ENCODE peak calls at places on chromosomes 3 and 15, in seven cellular contexts. P, M, K, U, J, Q and Y are unnamed samples.

GRCh38 chr3:42713747-42714146 is 11.1 kb upstream of the HHATL start:
- DNase-seq in M (no peak), J (no peak), P (no peak), U (no peak), K (no peak), Q (no peak), Y (no peak)

GRCh38 chr3:64440498-64440897 is 215.2 kb upstream of the PRICKLE2 start:
- DNase-seq in Q (peak; percentile 24), J (no peak), U (no peak), K (no peak), M (no peak), P (peak; percentile 83), Y (peak; percentile 42)

GRCh38 chr15:35496585-35496984 is 49.4 kb downstream of the DPH6 start:
- DNase-seq in Q (no peak), K (no peak), P (no peak), J (no peak), U (no peak), M (peak; percentile 7), Y (no peak)

GRCh38 chr3:89098964-89099585 is 8.3 kb upstream of the EPHA3 start:
- DNase-seq in Q (peak; percentile 12), M (peak; percentile 23), J (peak; percentile 28), U (no peak), P (peak; percentile 51), K (no peak), Y (no peak)

GRCh38 chr3:126501736-126502135 is 15.8 kb downstream of the UROC1 start:
- DNase-seq in J (peak; percentile 63), K (no peak), U (no peak), Q (no peak), P (no peak), M (no peak), Y (no peak)

GRCh38 chr3:10950476-10951294 is 41.9 kb upstream of the SLC6A1 start:
- DNase-seq in M (peak; percentile 38), Q (peak; percentile 49), U (peak; percentile 6), P (peak; percentile 61), K (peak; percentile 8), J (peak; percentile 54), Y (peak; percentile 8)

GRCh38 chr3:162487138-162487537 is 990.5 kb downstream of the OTOL1 start:
- DNase-seq in Q (no peak), P (no peak), M (no peak), U (no peak), K (no peak), J (no peak), Y (no peak)

GRCh38 chr15:28051920-28052633 is 47.0 kb downstream of the OCA2 start:
- DNase-seq in U (no peak), P (no peak), K (no peak), Q (no peak), J (no peak), M (no peak), Y (no peak)

GRCh38 chr15:51108933-51109550 is 14.3 kb upstream of the TNFAIP8L3 start:
- DNase-seq in M (no peak), P (peak; percentile 66), J (no peak), Q (no peak), K (no peak), U (peak; percentile 73), Y (peak; percentile 49)

GRCh38 chr15:44535509-44536297 is 1.2 kb upstream of the EIF3J start:
- DNase-seq in U (no peak), Q (peak; percentile 17), P (no peak), K (no peak), J (no peak), M (peak; percentile 26), Y (no peak)

GRCh38 chr3:144182501-144182900 is 210.9 kb downstream of the DIPK2A start:
- DNase-seq in U (no peak), P (no peak), J (no peak), K (no peak), Q (no peak), M (no peak), Y (no peak)

GRCh38 chr3:71441217-71441924 is 142.2 kb downstream of the FOXP1 start:
- DNase-seq in U (no peak), K (no peak), J (peak; percentile 66), Q (no peak), M (no peak), P (no peak), Y (no peak)

GRCh38 chr3:123584284-123584987 is 417 bp downstream of the HACD2 start:
- DNase-seq in K (no peak), U (no peak), J (peak; percentile 76), M (no peak), Q (peak; percentile 17), P (no peak), Y (no peak)

GRCh38 chr3:69740103-69741021 is 1.1 kb downstream of the MITF start:
- DNase-seq in U (no peak), K (no peak), M (peak; percentile 12), P (no peak), Q (no peak), J (peak; percentile 54), Y (no peak)

GRCh38 chr3:191502583-191502982 is 41.6 kb downstream of the PYDC2 start:
- DNase-seq in M (peak; percentile 22), K (no peak), P (no peak), U (no peak), Q (no peak), J (no peak), Y (no peak)

GRCh38 chr15:77846360-77846759 is 213.6 kb upstream of the LINGO1 start:
- DNase-seq in J (no peak), Q (no peak), P (no peak), M (no peak), U (no peak), K (no peak), Y (no peak)

GRCh38 chr3:71111784-71112440 is 471.6 kb downstream of the FOXP1 start:
- DNase-seq in P (peak; percentile 89), K (peak; percentile 47), J (no peak), Q (no peak), M (no peak), U (no peak), Y (peak; percentile 93)

GRCh38 chr15:71125831-71126453 is 10.7 kb downstream of the THSD4 start:
- DNase-seq in K (no peak), U (no peak), J (no peak), Q (no peak), M (no peak), P (peak; percentile 34), Y (no peak)